ENCODE peak calls at places on chromosomes 12 and 14, in six cellular contexts. One of them, this sample, is unnamed.

GRCh38 chr12:132170637-132171292 is 26.5 kb downstream of the NOC4L start:
- DNase-seq in IMR-90: no peak
- DNase-seq in GM12865: no peak
- DNase-seq in body of pancreas: no peak
- DNase-seq in fibroblast of pulmonary artery: no peak
- DNase-seq in right lobe of liver: peak
- DNase-seq in this sample: no peak

GRCh38 chr12:75455839-75456238 is 24.7 kb upstream of the GLIPR1 start:
- DNase-seq in body of pancreas: no peak
- DNase-seq in IMR-90: no peak
- DNase-seq in fibroblast of pulmonary artery: no peak
- DNase-seq in GM12865: no peak
- DNase-seq in right lobe of liver: no peak
- DNase-seq in this sample: no peak

GRCh38 chr14:99481745-99482099 is 513 bp downstream of the CCNK start:
- DNase-seq in body of pancreas: peak
- DNase-seq in GM12865: peak
- DNase-seq in right lobe of liver: no peak
- DNase-seq in fibroblast of pulmonary artery: peak
- DNase-seq in IMR-90: peak
- DNase-seq in this sample: no peak

GRCh38 chr12:67161322-67161918 is 107.7 kb upstream of the CAND1 start:
- DNase-seq in body of pancreas: peak
- DNase-seq in IMR-90: peak
- DNase-seq in fibroblast of pulmonary artery: peak
- DNase-seq in right lobe of liver: no peak
- DNase-seq in GM12865: peak
- DNase-seq in this sample: peak

GRCh38 chr12:119669744-119670472 is 2.0 kb downstream of the PRKAB1 start:
- DNase-seq in GM12865: no peak
- DNase-seq in fibroblast of pulmonary artery: no peak
- DNase-seq in right lobe of liver: no peak
- DNase-seq in IMR-90: no peak
- DNase-seq in body of pancreas: peak
- DNase-seq in this sample: no peak

GRCh38 chr12:12212769-12213168 is 54.1 kb downstream of the LRP6 start:
- DNase-seq in body of pancreas: peak
- DNase-seq in IMR-90: no peak
- DNase-seq in right lobe of liver: no peak
- DNase-seq in GM12865: no peak
- DNase-seq in fibroblast of pulmonary artery: no peak
- DNase-seq in this sample: no peak

GRCh38 chr12:18998343-18999270 is 130.9 kb upstream of the PLEKHA5 start:
- DNase-seq in right lobe of liver: no peak
- DNase-seq in GM12865: no peak
- DNase-seq in body of pancreas: no peak
- DNase-seq in IMR-90: peak
- DNase-seq in fibroblast of pulmonary artery: peak
- DNase-seq in this sample: no peak

GRCh38 chr12:62481843-62482540 is 15.4 kb downstream of the MON2 start:
- DNase-seq in right lobe of liver: no peak
- DNase-seq in fibroblast of pulmonary artery: no peak
- DNase-seq in body of pancreas: no peak
- DNase-seq in GM12865: peak
- DNase-seq in IMR-90: no peak
- DNase-seq in this sample: no peak

GRCh38 chr14:90184094-90184493 is 72.3 kb upstream of the PSMC1 start:
- DNase-seq in body of pancreas: no peak
- DNase-seq in right lobe of liver: no peak
- DNase-seq in IMR-90: no peak
- DNase-seq in GM12865: no peak
- DNase-seq in fibroblast of pulmonary artery: no peak
- DNase-seq in this sample: no peak

GRCh38 chr12:116060765-116061164 is 216.7 kb downstream of the MED13L start:
- DNase-seq in fibroblast of pulmonary artery: peak
- DNase-seq in right lobe of liver: no peak
- DNase-seq in GM12865: peak
- DNase-seq in body of pancreas: no peak
- DNase-seq in IMR-90: peak
- DNase-seq in this sample: no peak

GRCh38 chr12:76878899-76879709 is at the start of gene CSRP2:
- DNase-seq in IMR-90: peak
- DNase-seq in right lobe of liver: peak
- DNase-seq in body of pancreas: peak
- DNase-seq in fibroblast of pulmonary artery: peak
- DNase-seq in GM12865: peak
- DNase-seq in this sample: peak

GRCh38 chr14:39431416-39432178 is 636 bp downstream of the FBXO33 start:
- DNase-seq in body of pancreas: peak
- DNase-seq in fibroblast of pulmonary artery: peak
- DNase-seq in IMR-90: peak
- DNase-seq in right lobe of liver: peak
- DNase-seq in GM12865: peak
- DNase-seq in this sample: peak

GRCh38 chr12:68745904-68746571 is at the start of gene SLC35E3:
- DNase-seq in right lobe of liver: peak
- DNase-seq in GM12865: peak
- DNase-seq in IMR-90: peak
- DNase-seq in body of pancreas: peak
- DNase-seq in fibroblast of pulmonary artery: peak
- DNase-seq in this sample: peak

GRCh38 chr14:21063479-21063878 is 5.9 kb downstream of the RNASE8 start:
- DNase-seq in fibroblast of pulmonary artery: peak
- DNase-seq in right lobe of liver: no peak
- DNase-seq in body of pancreas: peak
- DNase-seq in GM12865: no peak
- DNase-seq in IMR-90: peak
- DNase-seq in this sample: no peak

GRCh38 chr14:65219353-65219752 is 117.0 kb upstream of the MAX start:
- DNase-seq in body of pancreas: no peak
- DNase-seq in GM12865: no peak
- DNase-seq in IMR-90: no peak
- DNase-seq in right lobe of liver: no peak
- DNase-seq in fibroblast of pulmonary artery: no peak
- DNase-seq in this sample: no peak

GRCh38 chr14:85533821-85534271 is 3.9 kb downstream of the FLRT2 start:
- DNase-seq in GM12865: no peak
- DNase-seq in right lobe of liver: no peak
- DNase-seq in IMR-90: peak
- DNase-seq in fibroblast of pulmonary artery: peak
- DNase-seq in body of pancreas: peak
- DNase-seq in this sample: peak

GRCh38 chr14:94377866-94378470 is 10.4 kb downstream of the SERPINA1 start:
- DNase-seq in GM12865: no peak
- DNase-seq in fibroblast of pulmonary artery: no peak
- DNase-seq in IMR-90: no peak
- DNase-seq in body of pancreas: no peak
- DNase-seq in right lobe of liver: peak
- DNase-seq in this sample: no peak

GRCh38 chr12:81296556-81297305 is 218.9 kb downstream of the ACSS3 start:
- DNase-seq in IMR-90: peak
- DNase-seq in right lobe of liver: no peak
- DNase-seq in fibroblast of pulmonary artery: peak
- DNase-seq in body of pancreas: peak
- DNase-seq in GM12865: no peak
- DNase-seq in this sample: no peak

DNA sequence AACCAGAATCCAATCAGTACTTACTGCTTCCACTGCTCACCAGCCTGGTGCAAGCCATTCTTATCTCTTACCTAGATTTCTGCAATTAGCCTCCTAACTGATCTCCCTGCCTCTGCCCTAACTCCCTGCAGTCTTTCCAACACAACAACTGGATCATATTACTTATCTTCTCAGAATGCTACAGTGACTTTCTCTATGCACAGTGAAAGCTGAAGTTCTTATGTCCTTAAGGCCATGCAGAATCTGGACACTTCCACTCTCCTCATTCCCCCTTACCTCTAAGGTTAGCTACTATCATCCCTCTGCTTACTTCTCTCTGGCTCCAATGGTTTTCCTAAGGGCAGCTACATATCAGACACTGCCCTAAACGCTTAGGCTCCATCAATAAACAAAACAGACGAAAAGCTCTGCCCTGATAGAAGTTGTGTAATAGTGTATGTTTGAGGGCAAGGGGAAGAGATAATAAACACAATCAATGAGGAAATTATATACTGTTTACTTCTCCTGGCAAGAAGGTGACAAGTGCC is 4.0 kb downstream of the KTN1 start:
- DNase-seq in fibroblast of pulmonary artery: no peak
- DNase-seq in right lobe of liver: no peak
- DNase-seq in body of pancreas: no peak
- DNase-seq in IMR-90: peak
- DNase-seq in GM12865: no peak
- DNase-seq in this sample: no peak
- H3K4me3 ChIP-seq in fibroblast of pulmonary artery: no peak
- H3K4me3 ChIP-seq in right lobe of liver: no peak
- H3K4me3 ChIP-seq in body of pancreas: no peak
- H3K4me3 ChIP-seq in IMR-90: no peak
- H3K4me3 ChIP-seq in GM12865: no peak
- H3K4me3 ChIP-seq in this sample: no peak

GRCh38 chr12:91380651-91381050 is 198.0 kb upstream of the DCN start:
- DNase-seq in right lobe of liver: no peak
- DNase-seq in GM12865: no peak
- DNase-seq in fibroblast of pulmonary artery: no peak
- DNase-seq in body of pancreas: no peak
- DNase-seq in IMR-90: no peak
- DNase-seq in this sample: no peak
- H3K4me3 ChIP-seq in right lobe of liver: no peak
- H3K4me3 ChIP-seq in GM12865: no peak
- H3K4me3 ChIP-seq in fibroblast of pulmonary artery: no peak
- H3K4me3 ChIP-seq in body of pancreas: no peak
- H3K4me3 ChIP-seq in IMR-90: no peak
- H3K4me3 ChIP-seq in this sample: no peak

GRCh38 chr14:59871166-59871495 is 555 bp upstream of the RTN1 start:
- DNase-seq in body of pancreas: no peak
- DNase-seq in GM12865: no peak
- DNase-seq in right lobe of liver: no peak
- DNase-seq in fibroblast of pulmonary artery: no peak
- DNase-seq in IMR-90: no peak
- DNase-seq in this sample: no peak
- H3K4me3 ChIP-seq in body of pancreas: no peak
- H3K4me3 ChIP-seq in GM12865: no peak
- H3K4me3 ChIP-seq in right lobe of liver: peak
- H3K4me3 ChIP-seq in fibroblast of pulmonary artery: peak
- H3K4me3 ChIP-seq in IMR-90: peak
- H3K4me3 ChIP-seq in this sample: peak

GRCh38 chr14:105316968-105317498 is 2.5 kb downstream of the PACS2 start:
- DNase-seq in GM12865: no peak
- DNase-seq in body of pancreas: no peak
- DNase-seq in IMR-90: no peak
- DNase-seq in right lobe of liver: no peak
- DNase-seq in fibroblast of pulmonary artery: no peak
- DNase-seq in this sample: no peak
- H3K4me3 ChIP-seq in GM12865: no peak
- H3K4me3 ChIP-seq in body of pancreas: no peak
- H3K4me3 ChIP-seq in IMR-90: no peak
- H3K4me3 ChIP-seq in right lobe of liver: no peak
- H3K4me3 ChIP-seq in fibroblast of pulmonary artery: no peak
- H3K4me3 ChIP-seq in this sample: no peak

GRCh38 chr12:27290501-27291168 is 42.0 kb upstream of the BMAL2 start:
- DNase-seq in body of pancreas: no peak
- DNase-seq in IMR-90: no peak
- DNase-seq in fibroblast of pulmonary artery: no peak
- DNase-seq in GM12865: no peak
- DNase-seq in right lobe of liver: no peak
- DNase-seq in this sample: peak

GRCh38 chr12:27291862-27292261 is 40.8 kb upstream of the BMAL2 start:
- DNase-seq in GM12865: no peak
- DNase-seq in right lobe of liver: no peak
- DNase-seq in fibroblast of pulmonary artery: peak
- DNase-seq in IMR-90: no peak
- DNase-seq in body of pancreas: no peak
- DNase-seq in this sample: no peak

GRCh38 chr12:27296674-27297073 is 36.0 kb upstream of the BMAL2 start:
- DNase-seq in IMR-90: no peak
- DNase-seq in body of pancreas: no peak
- DNase-seq in right lobe of liver: no peak
- DNase-seq in GM12865: no peak
- DNase-seq in fibroblast of pulmonary artery: no peak
- DNase-seq in this sample: no peak

GRCh38 chr12:27292718-27293117 is 39.9 kb upstream of the BMAL2 start:
- DNase-seq in fibroblast of pulmonary artery: no peak
- DNase-seq in IMR-90: no peak
- DNase-seq in GM12865: no peak
- DNase-seq in right lobe of liver: no peak
- DNase-seq in body of pancreas: no peak
- DNase-seq in this sample: no peak

GRCh38 chr12:27293463-27293862 is 39.2 kb upstream of the BMAL2 start:
- DNase-seq in IMR-90: peak
- DNase-seq in right lobe of liver: peak
- DNase-seq in fibroblast of pulmonary artery: peak
- DNase-seq in GM12865: no peak
- DNase-seq in body of pancreas: peak
- DNase-seq in this sample: no peak
- H3K4me3 ChIP-seq in IMR-90: no peak
- H3K4me3 ChIP-seq in right lobe of liver: no peak
- H3K4me3 ChIP-seq in fibroblast of pulmonary artery: no peak
- H3K4me3 ChIP-seq in GM12865: no peak
- H3K4me3 ChIP-seq in body of pancreas: no peak
- H3K4me3 ChIP-seq in this sample: no peak

DNA sequence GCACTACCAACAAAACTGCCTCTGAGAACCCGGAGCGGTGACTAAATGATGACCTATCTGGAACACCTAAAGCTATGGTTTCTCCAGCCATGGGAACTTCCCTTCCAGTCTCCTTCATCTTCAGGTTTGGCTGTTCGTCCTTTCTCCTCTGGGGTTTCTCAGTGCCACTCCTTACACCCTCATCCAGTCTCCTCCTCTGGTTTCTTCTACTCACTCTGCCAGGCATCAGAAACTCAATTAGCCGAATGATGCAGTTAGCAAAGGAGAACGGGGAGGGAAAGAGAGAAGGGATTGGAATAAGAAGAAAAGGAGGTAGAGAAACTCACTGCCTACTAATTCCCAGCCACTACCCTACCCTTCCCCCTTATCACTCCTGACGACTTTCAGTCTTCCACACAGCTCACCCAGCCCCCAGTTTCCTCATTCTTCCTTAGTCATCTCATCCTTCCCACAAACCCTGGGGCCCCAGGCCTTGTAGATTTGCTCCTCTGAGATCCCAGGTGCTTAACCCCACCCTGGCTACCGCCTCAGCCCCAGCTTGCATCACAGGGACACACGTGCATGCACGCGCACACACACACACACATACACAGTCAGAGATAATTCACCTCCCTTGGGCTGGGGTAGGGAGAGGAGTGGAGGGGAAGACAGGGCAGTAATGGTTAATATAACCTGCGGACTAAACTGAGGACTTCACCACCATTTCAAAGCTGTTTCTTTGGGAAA is 13.0 kb downstream of the FGD6 start:
- DNase-seq in IMR-90: peak
- DNase-seq in GM12865: peak
- DNase-seq in body of pancreas: peak
- DNase-seq in fibroblast of pulmonary artery: peak
- DNase-seq in right lobe of liver: no peak
- DNase-seq in this sample: no peak
- H3K4me3 ChIP-seq in IMR-90: no peak
- H3K4me3 ChIP-seq in GM12865: peak
- H3K4me3 ChIP-seq in body of pancreas: no peak
- H3K4me3 ChIP-seq in fibroblast of pulmonary artery: peak
- H3K4me3 ChIP-seq in right lobe of liver: no peak
- H3K4me3 ChIP-seq in this sample: no peak

This sample was measured in WERI-Rb-1.